ENCODE peak calls at places on chromosomes 7 and 10, in six cellular contexts. C is H9, E is H1, N is neuronal stem cell, O is mesenchymal stem cell, X is trophoblast cell. R is an unnamed sample.

GRCh38 chr7:28904539-28905143 is 53.5 kb downstream of the TRIL start:
- DNase-seq in O (no peak), E (no peak), C (no peak), X (no peak), N (no peak), R (no peak)

GRCh38 chr10:12534824-12535223 is 185.5 kb downstream of the CAMK1D start:
- DNase-seq in E (peak), O (peak), N (no peak), C (no peak), X (peak), R (peak)

GRCh38 chr10:4240641-4241197 is 455.7 kb upstream of the KLF6 start:
- DNase-seq in O (peak), X (peak), E (no peak), N (no peak), C (no peak), R (peak)

GRCh38 chr7:134318443-134318842 is 1.7 kb upstream of the SLC35B4 start:
- DNase-seq in C (no peak), O (no peak), N (no peak), X (no peak), E (no peak), R (no peak)

GRCh38 chr10:119441151-119441821 is 101.2 kb downstream of the RGS10 start:
- DNase-seq in E (no peak), C (no peak), O (peak), N (no peak), X (peak), R (peak)

GRCh38 chr7:34133983-34134782 is 228.8 kb downstream of the BMPER start:
- DNase-seq in E (peak), X (peak), C (peak), O (peak), N (peak), R (peak)

GRCh38 chr7:140048138-140048537 is 14.6 kb downstream of the PARP12 start:
- DNase-seq in E (peak), O (no peak), X (no peak), C (no peak), N (no peak), R (no peak)

GRCh38 chr7:51340029-51340838 is 23.6 kb upstream of the COBL start:
- DNase-seq in N (no peak), E (no peak), O (no peak), C (peak), X (peak), R (no peak)

GRCh38 chr7:134710854-134711624 is 64.4 kb downstream of the BPGM start:
- DNase-seq in C (no peak), E (no peak), N (no peak), O (peak), X (peak), R (peak)

GRCh38 chr7:27193335-27194001 is 6.4 kb downstream of the HOXA13 start:
- DNase-seq in O (no peak), C (peak), X (no peak), E (peak), N (no peak), R (no peak)

GRCh38 chr7:57179776-57180415 is 47.7 kb upstream of the ZNF479 start:
- DNase-seq in O (no peak), C (no peak), X (no peak), N (no peak), E (no peak), R (no peak)

GRCh38 chr10:51706225-51706624 is 6.8 kb upstream of the CSTF2T start:
- DNase-seq in N (no peak), C (no peak), O (no peak), X (no peak), E (no peak), R (peak)

GRCh38 chr7:149828357-149829309 is 9.5 kb upstream of the ZNF862 start:
- DNase-seq in X (no peak), E (no peak), C (no peak), N (no peak), O (no peak), R (no peak)
- H4K91ac ChIP-seq in X (no peak), E (no peak), C (no peak), N (no peak), O (no peak), R (no peak)

GRCh38 chr10:127964644-127965043 is 57.7 kb downstream of the PTPRE start:
- DNase-seq in N (no peak), E (no peak), O (no peak), C (peak), X (no peak), R (no peak)
- H4K91ac ChIP-seq in N (no peak), E (no peak), O (no peak), C (no peak), X (no peak), R (no peak)

GRCh38 chr7:131903315-131903714 is 346.9 kb upstream of the PODXL start:
- DNase-seq in E (no peak), O (no peak), N (no peak), C (no peak), X (no peak), R (no peak)
- H4K91ac ChIP-seq in E (no peak), O (no peak), N (no peak), C (no peak), X (no peak), R (no peak)

GRCh38 chr10:25047088-25047487 is 30.7 kb downstream of the THNSL1 start:
- DNase-seq in C (no peak), O (no peak), N (no peak), X (no peak), E (no peak), R (no peak)
- H4K91ac ChIP-seq in C (no peak), O (no peak), N (no peak), X (no peak), E (no peak), R (no peak)

GRCh38 chr10:103790580-103790979 is 64.8 kb downstream of the SH3PXD2A start:
- DNase-seq in E (no peak), C (no peak), X (no peak), N (no peak), O (no peak), R (no peak)
- H4K91ac ChIP-seq in E (no peak), C (no peak), X (no peak), N (no peak), O (no peak), R (no peak)

GRCh38 chr10:74981831-74982633 is 129.4 kb upstream of the SAMD8 start:
- DNase-seq in X (no peak), E (no peak), C (no peak), O (no peak), N (no peak), R (no peak)
- H4K91ac ChIP-seq in X (no peak), E (no peak), C (no peak), O (no peak), N (no peak), R (no peak)

DNA sequence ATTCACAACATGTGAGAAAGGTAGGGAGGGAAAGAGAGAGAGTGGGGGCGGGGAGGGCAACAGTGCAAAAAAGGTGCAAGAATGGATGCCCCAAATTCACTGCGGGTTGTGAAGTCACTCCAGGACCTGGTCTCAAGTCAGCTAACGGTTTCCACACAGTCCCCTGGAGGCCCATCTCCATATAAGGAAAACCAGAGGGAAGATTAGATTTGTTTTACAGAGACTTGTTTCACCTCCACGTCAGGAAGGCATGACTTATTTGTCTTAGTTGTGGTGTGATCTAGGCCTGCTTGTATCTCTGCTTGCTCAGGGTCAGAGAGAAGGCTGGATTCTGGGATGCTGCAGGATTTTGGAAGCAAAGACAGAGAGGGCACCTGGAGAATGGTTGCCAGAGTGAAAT is 201.9 kb downstream of the BUB3 start:
- DNase-seq in X (no peak), C (no peak), E (no peak), O (no peak), N (no peak), R (no peak)
- H4K91ac ChIP-seq in X (no peak), C (no peak), E (no peak), O (no peak), N (no peak), R (no peak)

R was measured in IMR-90.